ENCODE peak calls at places on chromosomes 2 and 18, in ten cellular contexts. G, L, Q, I, A, R, X, J, T and K are unnamed samples.

GRCh38 chr2:108594132-108594981 is 60.1 kb downstream of the LIMS1 start:
- DNase-seq in L (peak), G (no peak), A (no peak), J (no peak), Q (no peak), T (no peak), I (peak), X (peak), R (no peak), K (no peak)

GRCh38 chr18:35746826-35747339 is 165.3 kb downstream of the GALNT1 start:
- DNase-seq in Q (no peak), R (no peak), G (no peak), I (no peak), L (no peak), X (no peak), T (no peak), A (no peak), J (no peak), K (no peak)

GRCh38 chr2:79512442-79513401 is at the start of gene CTNNA2:
- DNase-seq in G (no peak), R (peak), A (no peak), T (no peak), J (peak), X (peak), Q (peak), L (peak), I (peak), K (peak)

GRCh38 chr2:36582556-36583350 is 15.2 kb downstream of the FEZ2 start:
- DNase-seq in Q (no peak), T (no peak), A (no peak), L (no peak), G (no peak), I (no peak), R (no peak), J (no peak), X (no peak), K (no peak)

GRCh38 chr2:62570861-62571698 is 65.1 kb upstream of the TMEM17 start:
- DNase-seq in T (no peak), J (no peak), L (no peak), G (no peak), X (peak), R (no peak), A (no peak), Q (no peak), I (no peak), K (no peak)

GRCh38 chr18:27604583-27604982 is 419.5 kb upstream of the CHST9 start:
- DNase-seq in G (no peak), A (no peak), J (peak), I (no peak), R (no peak), L (peak), T (no peak), Q (no peak), X (no peak), K (no peak)

GRCh38 chr2:126831234-126832005 is 67.3 kb upstream of the TEX51 start:
- DNase-seq in I (no peak), Q (no peak), A (no peak), T (no peak), X (no peak), L (peak), J (no peak), R (no peak), G (no peak), K (no peak)

GRCh38 chr2:112881217-112882000 is 29.6 kb upstream of the IL37 start:
- DNase-seq in Q (no peak), A (peak), R (no peak), L (peak), X (peak), G (no peak), I (peak), T (no peak), J (no peak), K (no peak)

GRCh38 chr2:172953970-172954852 is 121.4 kb upstream of the MAP3K20 start:
- DNase-seq in A (no peak), J (no peak), R (no peak), Q (no peak), L (no peak), I (no peak), G (no peak), X (no peak), T (no peak), K (no peak)

GRCh38 chr2:128628996-128629395 is 310.3 kb upstream of the HS6ST1 start:
- DNase-seq in A (no peak), T (no peak), I (no peak), Q (no peak), L (no peak), R (no peak), J (no peak), X (no peak), G (no peak), K (no peak)

GRCh38 chr18:3710712-3711269 is 260.8 kb downstream of the TGIF1 start:
- DNase-seq in T (no peak), L (peak), R (no peak), G (no peak), J (no peak), X (no peak), Q (peak), I (peak), A (no peak), K (no peak)

GRCh38 chr2:134919360-134920210 is 963 bp downstream of the CCNT2 start:
- DNase-seq in T (peak), G (peak), I (no peak), J (peak), X (peak), A (peak), L (no peak), Q (no peak), R (no peak), K (no peak)

GRCh38 chr18:64929026-64929425 is 780.1 kb upstream of the LINC00305 start:
- DNase-seq in J (no peak), Q (no peak), R (no peak), L (no peak), A (no peak), G (no peak), I (no peak), X (no peak), T (no peak), K (no peak)

GRCh38 chr18:63823516-63824219 is 48.5 kb downstream of the SERPINB7 start:
- DNase-seq in T (peak), A (no peak), G (no peak), X (peak), R (no peak), I (peak), L (no peak), Q (peak), J (no peak), K (no peak)

GRCh38 chr18:63963610-63964256 is 6.1 kb upstream of the SERPINB8 start:
- DNase-seq in A (peak), T (no peak), I (peak), R (no peak), J (peak), X (peak), Q (peak), G (no peak), L (peak), K (no peak)

GRCh38 chr2:85307527-85307897 is 20.3 kb downstream of the TGOLN2 start:
- DNase-seq in L (no peak), X (no peak), J (no peak), A (no peak), Q (no peak), I (no peak), T (no peak), G (no peak), R (no peak), K (no peak)

GRCh38 chr2:239966848-239967136 is 58.4 kb downstream of the NDUFA10 start:
- DNase-seq in X (no peak), A (no peak), T (no peak), I (no peak), G (no peak), L (no peak), R (no peak), Q (peak), J (no peak), K (no peak)

GRCh38 chr2:223993634-223994232 is 36.5 kb downstream of the MRPL44 start:
- DNase-seq in Q (peak), L (peak), J (peak), R (peak), G (peak), T (peak), A (peak), I (peak), X (peak), K (peak)

GRCh38 chr2:210584834-210585233 is 28.4 kb downstream of the CPS1 start:
- DNase-seq in A (no peak), Q (no peak), L (no peak), G (no peak), R (no peak), T (no peak), I (no peak), X (no peak), J (no peak), K (no peak)

GRCh38 chr2:127226520-127227263 is 6.6 kb upstream of the CYP27C1 start:
- DNase-seq in A (no peak), T (no peak), R (no peak), Q (no peak), L (peak), X (peak), I (peak), J (peak), G (no peak), K (no peak)

GRCh38 chr2:237875234-237876055 is 16.0 kb downstream of the RAMP1 start:
- DNase-seq in L (no peak), I (no peak), Q (no peak), J (no peak), X (no peak), T (no peak), R (no peak), G (no peak), A (no peak), K (no peak)

GRCh38 chr18:10041180-10041579 is 127.4 kb downstream of the VAPA start:
- DNase-seq in Q (peak), J (no peak), R (no peak), L (peak), X (no peak), I (no peak), G (no peak), A (no peak), T (no peak), K (no peak)

GRCh38 chr2:121285077-121285449 is at the start of gene TFCP2L1:
- DNase-seq in A (no peak), T (no peak), Q (no peak), L (no peak), I (no peak), J (peak), X (no peak), G (no peak), R (peak), K (no peak)

GRCh38 chr2:102063948-102064678 is 72.4 kb downstream of the IL1R2 start:
- DNase-seq in A (peak), R (no peak), J (no peak), G (peak), I (peak), X (no peak), Q (peak), L (peak), T (peak), K (no peak)

GRCh38 chr2:181586569-181587076 is 70.3 kb downstream of the CERKL start:
- DNase-seq in J (peak), T (no peak), A (no peak), Q (no peak), R (no peak), L (no peak), I (no peak), G (no peak), X (peak), K (peak)

GRCh38 chr2:27683390-27684071 is 19.8 kb downstream of the SLC4A1AP start:
- DNase-seq in R (peak), A (peak), Q (peak), I (peak), T (peak), X (peak), L (peak), G (peak), J (peak), K (peak)

GRCh38 chr2:140506606-140507005 is 1624.2 kb downstream of the LRP1B start:
- DNase-seq in A (no peak), X (no peak), L (peak), G (no peak), T (no peak), R (no peak), J (no peak), I (no peak), Q (no peak), K (no peak)

GRCh38 chr2:20397811-20398447 is 47.3 kb upstream of the PUM2 start:
- DNase-seq in I (no peak), A (no peak), J (no peak), G (no peak), R (no peak), L (no peak), X (no peak), T (no peak), Q (no peak), K (no peak)